ENCODE peak calls at places on chromosomes 13 and 19, in seven cellular contexts. W, J, Z, R, Q, E and M are unnamed samples.

GRCh38 chr19:40754611-40755247 is 3.7 kb downstream of the SNRPA start:
- DNase-seq in Z (no peak), R (no peak), J (no peak), E (no peak), Q (no peak), W (no peak), M (no peak)

GRCh38 chr19:18543814-18544475 is 572 bp upstream of the FKBP8 start:
- DNase-seq in R (no peak), E (peak; percentile 67), Q (peak; percentile 41), Z (peak; percentile 85), J (no peak), W (no peak), M (no peak)

GRCh38 chr19:56144396-56144795 is 3.3 kb downstream of the ZNF444 start:
- DNase-seq in W (no peak), Z (no peak), Q (no peak), J (no peak), R (no peak), E (no peak), M (no peak)

GRCh38 chr13:29077051-29077813 is 257.1 kb downstream of the MTUS2 start:
- DNase-seq in R (no peak), E (no peak), Q (no peak), Z (no peak), W (no peak), J (no peak), M (no peak)

GRCh38 chr13:108919036-108919907 is 289.9 kb downstream of the MYO16 start:
- DNase-seq in R (no peak), Q (no peak), E (no peak), J (no peak), Z (peak; percentile 65), W (no peak), M (no peak)

GRCh38 chr19:23698711-23699520 is 11.9 kb upstream of the ZNF675 start:
- DNase-seq in E (no peak), R (no peak), J (no peak), Z (peak; percentile 32), W (no peak), Q (no peak), M (no peak)

GRCh38 chr13:42561752-42562467 is 12.0 kb upstream of the TNFSF11 start:
- DNase-seq in Z (no peak), Q (no peak), J (no peak), R (no peak), W (no peak), E (no peak), M (no peak)

GRCh38 chr13:99218969-99219368 is 18.3 kb downstream of the UBAC2 start:
- DNase-seq in R (no peak), J (no peak), W (no peak), E (no peak), Q (no peak), Z (no peak), M (no peak)

GRCh38 chr13:110875243-110875642 is 39.6 kb downstream of the ANKRD10 start:
- DNase-seq in Z (no peak), W (no peak), E (no peak), R (no peak), J (no peak), Q (no peak), M (no peak)

GRCh38 chr13:106083620-106084350 is 451.7 kb downstream of the EFNB2 start:
- DNase-seq in W (no peak), Z (peak; percentile 84), R (no peak), E (peak; percentile 66), J (no peak), Q (no peak), M (peak; percentile 41)

GRCh38 chr19:18672606-18673337 is 10.7 kb upstream of the CRTC1 start:
- DNase-seq in Z (peak; percentile 26), R (no peak), E (peak; percentile 53), W (no peak), J (no peak), Q (no peak), M (no peak)

GRCh38 chr13:83845121-83845520 is 37.2 kb downstream of the SLITRK1 start:
- DNase-seq in E (peak; percentile 0), R (no peak), Q (no peak), J (no peak), W (no peak), Z (no peak), M (no peak)

GRCh38 chr13:36154567-36155231 is 23.5 kb upstream of the DCLK1 start:
- DNase-seq in J (no peak), E (no peak), Q (no peak), W (no peak), Z (no peak), R (no peak), M (no peak)

GRCh38 chr13:51728972-51729371 is 75.0 kb downstream of the DHRS12 start:
- DNase-seq in E (peak; percentile 94), W (no peak), Z (peak; percentile 89), R (no peak), Q (no peak), J (peak; percentile 80), M (no peak)

GRCh38 chr13:62613819-62614218 is 1198.2 kb upstream of the PCDH20 start:
- DNase-seq in R (no peak), Q (no peak), J (no peak), E (no peak), Z (no peak), W (no peak), M (no peak)

GRCh38 chr19:11887618-11888531 is at the start of gene ZNF69:
- DNase-seq in E (peak; percentile 62), R (peak; percentile 90), Q (peak; percentile 75), W (peak; percentile 51), Z (no peak), J (no peak), M (no peak)

GRCh38 chr13:99378985-99379734 is 72.0 kb upstream of the GPR183 start:
- DNase-seq in Q (no peak), W (no peak), E (no peak), J (no peak), R (no peak), Z (no peak), M (no peak)

GRCh38 chr13:55069746-55070145 is 2041.1 kb downstream of the OLFM4 start:
- DNase-seq in E (no peak), Z (peak; percentile 59), Q (no peak), W (no peak), J (no peak), R (no peak), M (no peak)

GRCh38 chr13:52852444-52852843 is 4.0 kb upstream of the PCDH8 start:
- DNase-seq in J (no peak), Q (no peak), W (no peak), E (no peak), R (no peak), Z (no peak), M (no peak)

GRCh38 chr19:49499030-49499670 is 2.9 kb downstream of the RPS11 start:
- DNase-seq in Z (no peak), R (no peak), Q (no peak), J (no peak), W (no peak), E (no peak), M (no peak)

GRCh38 chr19:49676690-49677231 is 310 bp upstream of the PRMT1 start:
- DNase-seq in W (peak; percentile 99), E (peak; percentile 100), Q (peak; percentile 100), R (peak; percentile 100), Z (peak; percentile 100), J (peak; percentile 100), M (peak; percentile 99)

GRCh38 chr13:19860884-19861655 is 2.4 kb downstream of the ZMYM5 start:
- DNase-seq in Q (no peak), R (no peak), E (peak; percentile 74), J (no peak), Z (peak; percentile 88), W (no peak), M (no peak)

GRCh38 chr13:64723735-64724134 is 2506.4 kb downstream of the PCDH9 start:
- DNase-seq in R (no peak), Z (peak; percentile 79), J (peak; percentile 63), E (peak; percentile 97), Q (no peak), W (no peak), M (peak; percentile 87)
- TF ChIP-seq CTCF in R (no peak), Z (no peak), J (no peak), E (no peak), Q (no peak), W (no peak), M (no peak)

DNA sequence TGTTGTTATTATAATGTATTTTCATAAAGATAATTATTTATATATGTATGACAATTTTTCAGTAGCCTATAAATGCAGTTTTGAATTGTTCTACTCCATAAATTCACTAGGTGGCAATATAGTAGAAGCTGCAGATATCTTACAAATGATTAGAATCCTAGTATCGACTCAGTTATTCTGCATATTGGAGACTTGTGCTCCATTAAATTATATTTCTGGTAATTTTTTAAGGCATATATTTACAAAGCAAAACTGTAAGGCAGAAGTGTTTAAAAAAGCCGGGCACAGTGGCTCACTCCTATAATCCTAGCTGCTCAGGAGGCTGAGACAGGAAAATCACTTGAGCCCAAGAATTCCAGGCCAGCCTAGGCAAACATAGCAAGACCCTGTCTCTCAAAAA is 58.7 kb downstream of the DPY19L3 start:
- DNase-seq in W (no peak), R (no peak), Q (no peak), E (peak; percentile 36), J (no peak), Z (peak; percentile 25), M (no peak)
- TF ChIP-seq CTCF in W (no peak), R (no peak), Q (no peak), E (peak; percentile 43), J (peak; percentile 20), Z (peak; percentile 24), M (peak; percentile 40)

DNA sequence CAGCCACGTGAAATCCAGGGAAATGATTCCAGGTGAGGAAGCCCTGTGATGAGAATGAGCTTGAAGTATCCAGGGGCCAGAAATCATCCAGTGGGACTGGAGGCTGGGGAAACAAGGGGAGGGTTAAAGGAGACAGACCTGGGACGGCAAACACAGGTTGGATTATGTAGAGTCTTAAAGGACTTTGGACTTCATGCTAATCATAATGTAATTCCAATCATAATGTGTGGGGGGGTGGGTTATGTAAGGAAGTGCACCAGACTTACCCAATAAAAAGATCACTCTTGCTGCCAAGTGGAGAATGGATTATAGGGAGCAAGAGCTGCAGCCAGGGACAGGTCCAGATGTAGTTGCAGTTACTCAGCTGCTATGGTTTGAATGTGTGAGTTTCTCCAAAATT is 16.1 kb upstream of the CYSLTR2 start:
- DNase-seq in Z (no peak), W (no peak), E (no peak), Q (no peak), J (no peak), R (no peak), M (no peak)
- TF ChIP-seq CTCF in Z (no peak), W (no peak), E (no peak), Q (no peak), J (no peak), R (no peak), M (no peak)

DNA sequence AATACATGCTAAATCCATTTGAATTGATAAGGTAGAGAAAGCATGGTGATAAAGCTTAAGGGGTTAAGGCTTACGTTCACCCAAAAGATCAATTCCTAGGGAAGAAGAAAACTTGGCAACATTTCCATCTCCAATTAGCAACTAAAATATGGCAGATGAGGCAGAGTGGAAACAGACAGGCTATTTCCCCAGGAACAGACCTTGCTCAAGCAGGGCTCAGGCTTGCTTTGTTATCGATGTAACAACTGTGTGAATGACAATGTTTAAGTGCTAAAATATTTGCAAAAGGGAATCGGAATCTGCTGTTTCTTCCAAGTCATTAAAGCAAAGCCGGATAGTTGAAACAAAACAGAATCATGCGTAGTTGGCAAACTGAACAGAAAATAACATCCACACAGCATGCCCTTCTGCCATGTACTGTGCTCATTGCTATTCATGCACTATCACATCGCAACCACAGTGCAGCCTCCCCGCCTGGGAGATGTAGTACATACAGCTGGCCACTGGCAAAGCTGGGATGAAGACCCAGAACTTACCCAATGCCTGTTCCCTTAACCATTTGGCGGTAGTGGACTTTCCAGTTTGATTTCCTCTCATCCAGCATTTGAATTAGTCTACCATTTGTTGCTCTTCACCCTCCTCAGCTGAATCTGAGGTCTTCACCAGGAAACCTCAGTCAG is 799.1 kb downstream of the DIAPH3 start:
- DNase-seq in E (no peak), Z (no peak), J (no peak), W (no peak), Q (no peak), R (no peak), M (no peak)
- TF ChIP-seq CTCF in E (peak; percentile 2), Z (no peak), J (no peak), W (no peak), Q (no peak), R (no peak), M (no peak)